ENCODE peak calls at places on chromosomes 2 and 18, in six cellular contexts. E, J, M, V, D and O are unnamed samples.

GRCh38 chr18:3453540-3454364 is 3.8 kb downstream of the TGIF1 start:
- DNase-seq in E (no peak), D (peak), V (no peak), M (no peak), J (no peak), O (no peak)

GRCh38 chr18:11553098-11553940 is 56.1 kb upstream of the SLC35G4 start:
- DNase-seq in V (peak), M (no peak), E (peak), D (peak), J (peak), O (peak)

GRCh38 chr18:80033181-80034067 is 810 bp upstream of the RBFA start:
- DNase-seq in D (no peak), M (no peak), E (no peak), V (peak), J (peak), O (no peak)

GRCh38 chr18:34224423-34225217 is at the start of gene NOL4:
- DNase-seq in V (peak), E (no peak), J (no peak), M (no peak), D (peak), O (no peak)

GRCh38 chr2:81324046-81324445 is 1019.5 kb upstream of the LRRTM1 start:
- DNase-seq in V (no peak), E (no peak), M (no peak), J (no peak), D (peak), O (no peak)

GRCh38 chr2:42248846-42249245 is 79.7 kb downstream of the EML4 start:
- DNase-seq in E (no peak), M (no peak), J (no peak), D (no peak), V (no peak), O (no peak)

GRCh38 chr18:42078711-42079110 is 123.7 kb downstream of the PIK3C3 start:
- DNase-seq in E (no peak), J (no peak), M (no peak), V (no peak), D (no peak), O (no peak)

GRCh38 chr2:173462908-173463840 is 108.5 kb downstream of the CDCA7 start:
- DNase-seq in V (no peak), D (peak), J (no peak), E (no peak), M (no peak), O (no peak)

GRCh38 chr2:152743004-152743403 is 24.6 kb downstream of the ARL6IP6 start:
- DNase-seq in V (no peak), M (no peak), D (peak), J (peak), E (no peak), O (no peak)

GRCh38 chr2:109422071-109422757 is 191.6 kb downstream of the SEPTIN10 start:
- DNase-seq in D (no peak), V (no peak), J (no peak), E (no peak), M (no peak), O (no peak)

GRCh38 chr18:37199741-37200140 is 365.9 kb downstream of the CELF4 start:
- DNase-seq in J (no peak), M (no peak), E (no peak), D (no peak), V (no peak), O (no peak)

GRCh38 chr2:229083606-229084349 is 187.3 kb downstream of the PID1 start:
- DNase-seq in E (no peak), D (no peak), J (no peak), V (no peak), M (no peak), O (no peak)

GRCh38 chr2:13193900-13194299 is 477.2 kb downstream of the TRIB2 start:
- DNase-seq in E (no peak), D (peak), J (no peak), M (peak), V (no peak), O (no peak)

GRCh38 chr2:44844651-44845270 is 96.7 kb upstream of the SIX3 start:
- DNase-seq in J (no peak), V (no peak), E (no peak), D (no peak), M (no peak), O (no peak)

GRCh38 chr2:195312662-195313061 is 344.4 kb upstream of the SLC39A10 start:
- DNase-seq in V (no peak), J (no peak), E (no peak), M (no peak), D (no peak), O (no peak)

GRCh38 chr2:147345246-147345645 is 499.6 kb upstream of the ACVR2A start:
- DNase-seq in D (no peak), V (no peak), J (no peak), M (no peak), E (no peak), O (no peak)

GRCh38 chr2:38515155-38516074 is 87.3 kb downstream of the HNRNPLL start:
- DNase-seq in V (no peak), D (no peak), J (peak), E (no peak), M (no peak), O (no peak)

GRCh38 chr18:8705941-8706544 is 687 bp downstream of the MTCL1 start:
- DNase-seq in D (no peak), E (peak), V (peak), M (no peak), J (no peak), O (peak)

GRCh38 chr18:23453657-23454011 is 547 bp downstream of the RIOK3 start:
- DNase-seq in D (peak), E (no peak), J (no peak), V (no peak), M (no peak), O (no peak)

GRCh38 chr2:11558206-11558886 is 24.5 kb downstream of the GREB1 start:
- DNase-seq in D (no peak), V (no peak), J (no peak), E (no peak), M (no peak), O (no peak)

GRCh38 chr2:177467646-177468045 is 75.1 kb downstream of the AGPS start:
- DNase-seq in M (no peak), E (no peak), D (no peak), V (no peak), J (no peak), O (no peak)

GRCh38 chr2:201857326-201857725 is 51.0 kb downstream of the CDK15 start:
- DNase-seq in M (no peak), J (no peak), D (no peak), V (no peak), E (no peak), O (no peak)

GRCh38 chr2:105320651-105321215 is 8.8 kb downstream of the TGFBRAP1 start:
- DNase-seq in J (no peak), V (no peak), D (no peak), M (no peak), E (no peak), O (no peak)
- TF ChIP-seq TAF1 in J (no peak), V (no peak), D (no peak), M (no peak), E (no peak), O (no peak)

GRCh38 chr2:231662028-231662810 is 46.1 kb upstream of the PTMA start:
- DNase-seq in D (no peak), J (peak), E (peak), V (peak), M (peak), O (peak)
- TF ChIP-seq POLR2A in D (no peak), J (peak), E (peak), V (no peak), M (peak), O (peak)

GRCh38 chr18:22342625-22343024 is 75.1 kb downstream of the CTAGE1 start:
- DNase-seq in E (no peak), J (peak), D (no peak), V (no peak), M (no peak), O (no peak)
- TF ChIP-seq POLR2AphosphoS5 in E (no peak), J (no peak), D (no peak), V (no peak), M (no peak), O (no peak)

GRCh38 chr2:119598576-119598975 is 54.3 kb downstream of the CFAP221 start:
- DNase-seq in M (no peak), E (no peak), J (no peak), V (no peak), D (no peak), O (no peak)
- TF ChIP-seq TAF1 in M (no peak), E (no peak), J (no peak), V (no peak), D (no peak), O (no peak)